ENCODE peak calls at places on chromosomes 4 and X, in four cellular contexts. T, M, X and P are unnamed samples.

GRCh38 chrX:155068165-155068564 is 2.8 kb downstream of the CMC4 start:
- DNase-seq in T (no peak), M (no peak), X (peak), P (no peak)

GRCh38 chr4:4480685-4481393 is 61.0 kb downstream of the STX18 start:
- DNase-seq in T (no peak), M (no peak), X (peak), P (no peak)

GRCh38 chr4:143939528-143939927 is 34.2 kb upstream of the GYPE start:
- DNase-seq in T (no peak), M (no peak), X (no peak), P (no peak)

GRCh38 chrX:11239230-11239629 is 54.0 kb upstream of the AMELX start:
- DNase-seq in T (no peak), M (no peak), X (peak), P (no peak)

GRCh38 chr4:67684839-67685531 is 16.0 kb downstream of the UBA6 start:
- DNase-seq in T (no peak), M (no peak), X (peak), P (no peak)

GRCh38 chr4:85968945-85969830 is 390.7 kb downstream of the MAPK10 start:
- DNase-seq in T (no peak), M (no peak), X (peak), P (no peak)

GRCh38 chr4:152436384-152436783 is 99.5 kb downstream of the FBXW7 start:
- DNase-seq in T (no peak), M (no peak), X (no peak), P (no peak)

GRCh38 chr4:337932-338758 is 531 bp downstream of the ZNF141 start:
- DNase-seq in T (peak), M (peak), X (peak), P (peak)

GRCh38 chr4:137572163-137572562 is 39.9 kb upstream of the PCDH18 start:
- DNase-seq in T (no peak), M (no peak), X (no peak), P (no peak)

GRCh38 chrX:46381630-46382029 is 163.6 kb downstream of the ZNF674 start:
- DNase-seq in T (no peak), M (no peak), X (peak), P (peak)

GRCh38 chr4:100340534-100341364 is 150.5 kb upstream of the DDIT4L start:
- DNase-seq in T (no peak), M (no peak), X (peak), P (no peak)

GRCh38 chr4:78863254-78863869 is 75.9 kb downstream of the PAQR3 start:
- DNase-seq in T (no peak), M (no peak), X (no peak), P (no peak)

GRCh38 chr4:27016551-27016950 is 155.9 kb downstream of the STIM2 start:
- DNase-seq in T (no peak), M (no peak), X (peak), P (no peak)

GRCh38 chr4:44425614-44426208 is 22.9 kb downstream of the KCTD8 start:
- DNase-seq in T (no peak), M (no peak), X (peak), P (no peak)

GRCh38 chrX:46837543-46838481 is 969 bp downstream of the RP2 start:
- DNase-seq in T (no peak), M (no peak), X (peak), P (no peak)

GRCh38 chr4:177761692-177762091 is 319.5 kb upstream of the AGA start:
- DNase-seq in T (no peak), M (no peak), X (no peak), P (no peak)

GRCh38 chr4:52545099-52546069 is 113.7 kb downstream of the USP46 start:
- DNase-seq in T (peak), M (peak), X (peak), P (peak)

GRCh38 chrX:312621-313331 is 5.8 kb downstream of the GTPBP6 start:
- DNase-seq in T (no peak), M (no peak), X (no peak), P (no peak)

GRCh38 chrX:308821-309520 is 9.6 kb downstream of the GTPBP6 start:
- DNase-seq in T (no peak), M (no peak), X (no peak), P (no peak)

GRCh38 chrX:313546-313945 is 5.0 kb downstream of the GTPBP6 start:
- DNase-seq in T (no peak), M (no peak), X (no peak), P (no peak)

GRCh38 chrX:310621-311155 is 7.9 kb downstream of the GTPBP6 start:
- DNase-seq in T (no peak), M (no peak), X (no peak), P (no peak)

GRCh38 chrX:311156-312129 is 7.2 kb downstream of the GTPBP6 start:
- DNase-seq in T (no peak), M (no peak), X (no peak), P (no peak)
- TF ChIP-seq POLR2A in T (no peak), M (no peak), X (no peak), P (no peak)

DNA sequence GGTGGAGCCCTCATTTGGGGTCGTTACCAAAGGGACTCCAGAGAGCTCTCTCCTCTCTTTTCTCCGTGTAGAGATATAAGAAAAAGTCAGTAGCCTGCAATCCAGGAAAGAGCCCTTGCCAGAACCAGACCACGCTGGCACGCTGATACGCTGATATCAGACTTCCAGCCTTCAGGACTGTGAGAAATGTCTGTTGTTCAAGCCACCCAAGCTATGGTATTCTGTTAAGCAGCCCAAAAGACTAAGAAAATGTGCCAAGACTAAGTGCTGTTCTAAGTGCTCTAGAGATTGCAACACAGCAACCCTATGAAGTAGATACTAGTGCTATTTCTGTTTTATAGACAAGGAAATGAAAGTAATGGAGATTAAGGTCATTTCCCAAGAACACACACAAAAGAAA is 205.7 kb downstream of the CAMK2D start:
- DNase-seq in T (peak), M (no peak), X (no peak), P (no peak)
- H3K27ac ChIP-seq in T (peak), M (no peak), X (no peak), P (no peak)

GRCh38 chr4:140095694-140096482 is 58.1 kb downstream of the MAML3 start:
- DNase-seq in T (peak), M (no peak), X (peak), P (no peak)
- TF ChIP-seq POLR2A in T (no peak), M (no peak), X (peak), P (peak)

GRCh38 chr4:123024710-123025109 is 102.3 kb upstream of the NUDT6 start:
- DNase-seq in T (no peak), M (no peak), X (no peak), P (no peak)
- H3K27ac ChIP-seq in T (no peak), M (no peak), X (no peak), P (no peak)